ENCODE peak calls at places on chromosomes 3 and 15, in four cellular contexts. One of them, this sample, is unnamed.

GRCh38 chr15:41494922-41495735 is 1.5 kb downstream of the ITPKA start:
- DNase-seq in AG09309: no peak
- DNase-seq in sciatic nerve: no peak
- DNase-seq in hippocampal formation: no peak
- DNase-seq in this sample: no peak

GRCh38 chr15:43376017-43376705 is 5.3 kb downstream of the TUBGCP4 start:
- DNase-seq in AG09309: no peak
- DNase-seq in sciatic nerve: no peak
- DNase-seq in hippocampal formation: no peak
- DNase-seq in this sample: no peak

GRCh38 chr3:167936010-167936409 is 159.7 kb downstream of the GOLIM4 start:
- DNase-seq in AG09309: no peak
- DNase-seq in sciatic nerve: no peak
- DNase-seq in hippocampal formation: no peak
- DNase-seq in this sample: no peak

GRCh38 chr15:66802087-66803001 is 100.3 kb downstream of the SMAD6 start:
- DNase-seq in AG09309: peak; percentile 43
- DNase-seq in sciatic nerve: peak; percentile 64
- DNase-seq in hippocampal formation: no peak
- DNase-seq in this sample: peak; percentile 57

GRCh38 chr3:160771811-160772459 is 15.9 kb downstream of the PPM1L start:
- DNase-seq in AG09309: no peak
- DNase-seq in sciatic nerve: no peak
- DNase-seq in hippocampal formation: no peak
- DNase-seq in this sample: no peak

GRCh38 chr3:153614563-153614962 is 452.5 kb downstream of the RAP2B start:
- DNase-seq in AG09309: peak; percentile 87
- DNase-seq in sciatic nerve: no peak
- DNase-seq in hippocampal formation: no peak
- DNase-seq in this sample: peak; percentile 36

GRCh38 chr3:42605550-42606173 is 5.2 kb downstream of the NKTR start:
- DNase-seq in AG09309: no peak
- DNase-seq in sciatic nerve: no peak
- DNase-seq in hippocampal formation: no peak
- DNase-seq in this sample: no peak

GRCh38 chr15:58988011-58988785 is 735 bp downstream of the RNF111 start:
- DNase-seq in AG09309: no peak
- DNase-seq in sciatic nerve: peak; percentile 87
- DNase-seq in hippocampal formation: peak; percentile 69
- DNase-seq in this sample: no peak